ENCODE peak calls at places on chromosomes 3 and 15, in eight cellular contexts. O is foreskin fibroblast, W is retinal pigment epithelial cell, I is left lung, B is adrenal gland, N is lower leg skin, V is ovary, M is sigmoid colon. G is an unnamed sample.

GRCh38 chr3:195756935-195757302 is 36.1 kb downstream of the MUC20 start:
- DNase-seq in W (no peak), B (no peak), O (no peak), N (no peak), M (no peak), V (no peak), I (no peak), G (no peak)

GRCh38 chr3:50299929-50300680 is 900 bp upstream of the HYAL3 start:
- DNase-seq in M (peak; percentile 75), O (peak; percentile 61), B (no peak), V (no peak), N (no peak), I (no peak), W (no peak), G (peak; percentile 76)

GRCh38 chr3:59496250-59496649 is 446.4 kb upstream of the CFAP20DC start:
- DNase-seq in N (no peak), I (no peak), V (no peak), M (no peak), W (no peak), O (no peak), B (no peak), G (no peak)

GRCh38 chr3:136733317-136733833 is 18.8 kb downstream of the STAG1 start:
- DNase-seq in M (no peak), B (no peak), V (no peak), N (no peak), O (peak; percentile 64), I (no peak), W (no peak), G (peak; percentile 60)

GRCh38 chr3:139122221-139122581 is 77.5 kb upstream of the PRR23C start:
- DNase-seq in B (no peak), N (no peak), W (no peak), M (no peak), I (no peak), O (peak; percentile 93), V (peak; percentile 61), G (peak; percentile 95)

GRCh38 chr3:124313621-124314020 is 321.7 kb upstream of the ROPN1 start:
- DNase-seq in V (no peak), I (no peak), O (no peak), N (no peak), W (no peak), M (no peak), B (no peak), G (no peak)

GRCh38 chr3:84547971-84548970 is 410.5 kb upstream of the CADM2 start:
- DNase-seq in W (peak; percentile 6), I (no peak), M (peak; percentile 52), O (peak; percentile 4), N (peak; percentile 70), B (peak; percentile 21), V (no peak), G (peak; percentile 1)

GRCh38 chr3:31610700-31611275 is 78.1 kb downstream of the STT3B start:
- DNase-seq in B (no peak), W (no peak), O (peak; percentile 74), M (no peak), N (no peak), I (no peak), V (no peak), G (peak; percentile 30)

GRCh38 chr15:29266052-29266572 is 3.5 kb downstream of the NSMCE3 start:
- DNase-seq in I (no peak), O (peak; percentile 48), B (no peak), V (no peak), M (no peak), W (no peak), N (no peak), G (peak; percentile 22)

DNA sequence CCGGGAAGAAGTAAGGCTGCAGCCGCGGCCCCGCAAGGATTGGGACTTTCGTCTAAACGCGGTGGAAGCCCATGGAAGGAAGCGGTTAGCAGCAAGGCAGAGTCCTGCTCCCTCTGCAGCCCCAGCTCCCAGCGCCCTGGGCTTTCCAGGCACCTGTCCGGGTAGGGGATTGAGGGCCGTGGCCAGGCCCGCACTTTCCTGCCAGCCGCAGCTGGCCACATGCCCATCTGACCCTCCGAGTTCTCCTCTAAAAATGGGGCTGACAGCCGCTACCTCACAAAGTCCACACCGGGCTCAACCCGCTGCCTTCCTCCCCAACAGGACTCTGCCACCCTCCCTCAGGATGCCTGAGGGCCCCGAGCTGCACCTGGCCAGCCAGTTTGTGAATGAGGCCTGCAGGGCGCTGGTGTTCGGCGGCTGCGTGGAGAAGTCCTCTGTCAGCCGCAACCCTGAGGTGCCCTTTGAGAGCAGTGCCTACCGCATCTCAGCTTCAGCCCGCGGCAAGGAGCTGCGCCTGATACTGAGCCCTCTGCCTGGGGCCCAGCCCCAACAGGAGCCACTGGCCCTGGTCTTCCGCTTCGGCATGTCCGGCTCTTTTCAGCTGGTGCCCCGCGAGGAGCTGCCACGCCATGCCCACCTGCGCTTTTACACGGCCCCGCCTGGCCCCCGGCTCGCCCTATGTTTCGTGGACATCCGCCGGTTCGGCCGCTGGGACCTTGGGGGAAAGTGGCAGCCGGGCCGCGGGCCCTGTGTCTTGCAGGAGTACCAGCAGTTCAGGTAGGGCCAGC is 1.9 kb downstream of the NEIL1 start:
- DNase-seq in I (no peak), V (no peak), W (no peak), M (no peak), B (no peak), O (peak; percentile 41), N (no peak), G (no peak)
- H3K4me3 ChIP-seq in I (peak overlapping the region; percentile 97), V (peak overlapping the region; percentile 64), W (peak overlapping the region; percentile 77), M (peak overlapping the region; percentile 63), B (peak overlapping the region; percentile 80), O (peak overlapping the region; percentile 68), N (peak overlapping the region; percentile 85), G (peak overlapping the region; percentile 73)

DNA sequence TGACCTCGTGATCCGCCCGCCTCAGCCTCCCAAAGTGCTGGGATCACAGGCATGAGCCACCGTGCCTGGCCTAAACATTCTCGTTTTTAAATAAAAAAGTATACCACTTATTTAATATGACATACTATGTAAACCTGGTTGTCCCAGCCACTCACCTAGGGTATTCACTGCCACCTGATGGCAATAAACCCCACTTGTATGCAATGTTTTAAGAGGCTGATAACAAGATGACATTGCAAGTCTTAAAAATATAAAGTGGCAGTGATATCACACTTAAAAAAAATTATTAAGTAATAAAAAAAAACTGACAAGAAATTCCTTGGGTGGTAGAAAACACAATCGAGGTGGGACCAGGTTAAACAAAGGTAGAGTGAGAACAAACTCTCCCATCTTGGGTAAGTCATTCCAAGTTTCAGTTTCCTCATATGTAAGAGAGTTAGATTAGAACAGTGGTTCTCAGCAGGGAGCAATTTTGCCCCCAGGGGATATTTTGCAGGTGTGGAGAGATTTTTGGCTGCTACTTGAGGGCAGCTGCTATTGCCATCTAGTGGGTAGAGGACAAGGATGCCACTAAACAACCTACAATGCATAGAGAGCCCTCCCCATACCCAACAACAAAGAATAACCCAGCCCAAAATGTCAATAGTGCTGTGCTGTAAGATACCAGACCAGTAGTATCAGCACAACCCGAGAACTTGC is 14.5 kb downstream of the ARF4 start:
- DNase-seq in B (no peak), W (no peak), O (peak; percentile 33), M (no peak), I (no peak), V (no peak), N (no peak), G (no peak)
- TF ChIP-seq CTCF in B (no peak), W (peak; percentile 40), O (no peak), M (no peak), I (no peak), V (no peak), N (no peak), G (no peak)

GRCh38 chr3:191336833-191337232 is 6.5 kb upstream of the UTS2B start:
- DNase-seq in V (no peak), N (no peak), B (no peak), M (no peak), I (no peak), W (no peak), O (no peak), G (no peak)
- H3K4me3 ChIP-seq in V (no peak overlapping the region), N (no peak overlapping the region), B (no peak overlapping the region), M (no peak overlapping the region), I (no peak overlapping the region), W (no peak overlapping the region), O (no peak overlapping the region), G (no peak overlapping the region)

DNA sequence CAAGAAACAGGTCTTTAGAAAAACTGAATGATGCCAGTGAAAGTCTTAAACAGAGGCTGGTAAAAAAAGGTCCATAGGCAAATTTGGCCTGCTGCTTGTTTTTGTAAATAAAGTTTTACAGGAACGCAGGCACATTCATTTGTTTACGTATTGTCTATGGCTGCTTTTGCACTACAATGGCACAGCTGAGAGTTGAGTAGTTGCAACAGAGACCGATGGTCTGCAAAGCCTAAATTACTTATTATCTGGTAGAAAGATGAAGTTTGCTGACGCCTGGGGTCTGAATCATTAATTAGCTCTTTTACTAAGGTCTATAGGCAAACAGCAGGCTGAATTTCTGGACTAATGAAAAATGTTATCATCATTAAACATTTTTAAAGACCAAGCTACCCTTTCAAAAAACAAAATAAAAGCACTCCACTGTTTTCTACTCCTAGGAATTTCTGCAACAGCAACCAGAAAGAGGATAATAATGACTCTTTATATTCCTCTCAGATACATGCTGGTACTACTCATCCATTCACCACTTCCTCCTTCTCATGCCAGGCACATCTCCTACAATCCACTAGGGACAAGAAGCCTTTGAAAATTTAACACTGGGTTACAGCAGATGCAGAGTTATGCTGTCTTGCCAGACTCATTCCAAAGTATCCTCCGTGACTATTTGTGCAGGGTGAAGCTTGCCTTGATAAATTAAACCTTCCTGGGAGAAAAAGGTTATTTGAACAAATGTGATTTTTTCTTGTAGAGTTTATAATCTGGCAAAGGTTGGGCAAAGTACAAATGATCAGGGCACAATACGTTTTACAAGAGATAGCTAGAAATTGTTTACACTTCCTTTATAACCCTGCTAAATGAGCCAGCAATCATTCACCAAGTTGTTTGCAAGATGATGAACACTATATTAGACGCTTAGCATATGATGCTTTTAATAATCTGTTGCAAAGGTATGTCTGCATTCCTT is 6.0 kb downstream of the GATM start:
- DNase-seq in M (no peak), O (no peak), W (no peak), B (no peak), I (no peak), V (no peak), N (no peak), G (no peak)
- TF ChIP-seq CTCF in M (peak; percentile 11), O (no peak), W (no peak), B (no peak), I (no peak), V (no peak), N (no peak), G (no peak)

GRCh38 chr3:55283441-55283925 is 203.6 kb downstream of the WNT5A start:
- DNase-seq in M (no peak), W (no peak), O (no peak), B (no peak), I (no peak), V (no peak), N (no peak), G (peak; percentile 65)
- H3K4me3 ChIP-seq in M (no peak overlapping the region), W (no peak overlapping the region), O (no peak overlapping the region), B (no peak overlapping the region), I (no peak overlapping the region), V (no peak overlapping the region), N (no peak overlapping the region), G (no peak overlapping the region)

DNA sequence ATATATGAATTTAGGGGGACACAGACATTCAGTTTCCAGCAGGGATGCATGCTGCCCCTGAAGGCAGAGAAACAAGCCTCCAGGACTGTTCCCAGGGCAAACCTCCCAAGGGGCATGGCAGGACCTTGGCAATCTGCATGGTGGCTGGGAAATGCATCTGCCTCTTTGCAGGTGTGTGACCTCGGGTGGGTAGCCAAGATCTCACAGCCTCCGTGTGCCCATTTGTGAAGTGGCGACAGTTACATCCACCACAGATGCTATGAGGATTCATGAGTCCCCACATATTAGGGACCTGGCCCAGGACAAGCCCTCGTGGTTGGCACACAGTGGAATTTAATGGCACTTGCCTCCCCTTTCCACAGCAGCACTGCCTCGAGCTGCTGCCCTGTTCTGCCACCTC is 29.9 kb downstream of the SLC28A1 start:
- DNase-seq in I (no peak), O (no peak), N (no peak), V (no peak), W (no peak), M (no peak), B (no peak), G (no peak)
- TF ChIP-seq CTCF in I (no peak), O (no peak), N (no peak), V (no peak), W (no peak), M (no peak), B (no peak), G (no peak)

G was measured in AG10803.